ENCODE peak calls at places on chromosomes 12 and 14, in five cellular contexts. One of them, this sample, is unnamed.

GRCh38 chr12:131830335-131831020 is 2.3 kb downstream of the MMP17 start:
- DNase-seq in NCI-H524: peak; percentile 61
- DNase-seq in HS-5: peak; percentile 41
- DNase-seq in AG08396: peak; percentile 94
- DNase-seq in T-cell: no peak
- DNase-seq in this sample: peak; percentile 40

GRCh38 chr12:30440826-30441602 is 254.7 kb downstream of the IPO8 start:
- DNase-seq in NCI-H524: peak; percentile 56
- DNase-seq in HS-5: no peak
- DNase-seq in AG08396: peak; percentile 29
- DNase-seq in T-cell: no peak
- DNase-seq in this sample: peak; percentile 68

GRCh38 chr12:67026847-67027246 is 242.3 kb upstream of the CAND1 start:
- DNase-seq in NCI-H524: no peak
- DNase-seq in HS-5: no peak
- DNase-seq in AG08396: no peak
- DNase-seq in T-cell: no peak
- DNase-seq in this sample: no peak

GRCh38 chr12:49296034-49296835 is 1.3 kb downstream of the PRPH start:
- DNase-seq in NCI-H524: peak; percentile 41
- DNase-seq in HS-5: no peak
- DNase-seq in AG08396: peak; percentile 70
- DNase-seq in T-cell: peak; percentile 48
- DNase-seq in this sample: peak; percentile 18

GRCh38 chr14:61602733-61603077 is 92.6 kb upstream of the HIF1A start:
- DNase-seq in NCI-H524: peak; percentile 93
- DNase-seq in HS-5: no peak
- DNase-seq in AG08396: no peak
- DNase-seq in T-cell: no peak
- DNase-seq in this sample: no peak

GRCh38 chr12:74537126-74537706 is 419 bp upstream of the ATXN7L3B start:
- DNase-seq in NCI-H524: peak; percentile 74
- DNase-seq in HS-5: no peak
- DNase-seq in AG08396: peak; percentile 46
- DNase-seq in T-cell: no peak
- DNase-seq in this sample: peak; percentile 83

GRCh38 chr14:34911209-34912150 is 36.3 kb upstream of the BAZ1A start:
- DNase-seq in NCI-H524: no peak
- DNase-seq in HS-5: no peak
- DNase-seq in AG08396: peak; percentile 51
- DNase-seq in T-cell: no peak
- DNase-seq in this sample: no peak

GRCh38 chr14:74248036-74248435 is 8.8 kb downstream of the VSX2 start:
- DNase-seq in NCI-H524: no peak
- DNase-seq in HS-5: no peak
- DNase-seq in AG08396: no peak
- DNase-seq in T-cell: no peak
- DNase-seq in this sample: no peak

GRCh38 chr14:64232095-64232830 is 61.9 kb downstream of the ESR2 start:
- DNase-seq in NCI-H524: no peak
- DNase-seq in HS-5: peak; percentile 69
- DNase-seq in AG08396: peak; percentile 78
- DNase-seq in T-cell: no peak
- DNase-seq in this sample: no peak

GRCh38 chr12:121626853-121627623 is 708 bp downstream of the ORAI1 start:
- DNase-seq in NCI-H524: peak; percentile 54
- DNase-seq in HS-5: no peak
- DNase-seq in AG08396: peak; percentile 84
- DNase-seq in T-cell: peak; percentile 75
- DNase-seq in this sample: peak; percentile 66

GRCh38 chr12:53495903-53496751 is 3.1 kb downstream of the MAP3K12 start:
- DNase-seq in NCI-H524: peak; percentile 32
- DNase-seq in HS-5: no peak
- DNase-seq in AG08396: peak; percentile 39
- DNase-seq in T-cell: no peak
- DNase-seq in this sample: no peak

GRCh38 chr12:12946686-12947355 is 5.1 kb downstream of the GPRC5D start:
- DNase-seq in NCI-H524: no peak
- DNase-seq in HS-5: peak; percentile 14
- DNase-seq in AG08396: peak; percentile 21
- DNase-seq in T-cell: no peak
- DNase-seq in this sample: no peak

GRCh38 chr14:61101803-61102548 is 120.9 kb downstream of the SLC38A6 start:
- DNase-seq in NCI-H524: no peak
- DNase-seq in HS-5: no peak
- DNase-seq in AG08396: no peak
- DNase-seq in T-cell: no peak
- DNase-seq in this sample: peak; percentile 61

GRCh38 chr12:124618291-124618902 is 51.0 kb upstream of the NCOR2 start:
- DNase-seq in NCI-H524: no peak
- DNase-seq in HS-5: no peak
- DNase-seq in AG08396: no peak
- DNase-seq in T-cell: no peak
- DNase-seq in this sample: no peak

GRCh38 chr14:36556811-36557433 is 25.5 kb downstream of the NKX2-8 start:
- DNase-seq in NCI-H524: peak; percentile 65
- DNase-seq in HS-5: no peak
- DNase-seq in AG08396: peak; percentile 63
- DNase-seq in T-cell: no peak
- DNase-seq in this sample: peak; percentile 58

GRCh38 chr12:1974812-1975211 is 29.4 kb downstream of the DCP1B start:
- DNase-seq in NCI-H524: no peak
- DNase-seq in HS-5: no peak
- DNase-seq in AG08396: no peak
- DNase-seq in T-cell: no peak
- DNase-seq in this sample: no peak

GRCh38 chr12:103930787-103931536 is 752 bp downstream of the HSP90B1 start:
- DNase-seq in NCI-H524: peak; percentile 11
- DNase-seq in HS-5: no peak
- DNase-seq in AG08396: peak; percentile 23
- DNase-seq in T-cell: no peak
- DNase-seq in this sample: peak; percentile 40

GRCh38 chr12:65122661-65123060 is 1.6 kb upstream of the WIF1 start:
- DNase-seq in NCI-H524: peak; percentile 66
- DNase-seq in HS-5: no peak
- DNase-seq in AG08396: no peak
- DNase-seq in T-cell: no peak
- DNase-seq in this sample: no peak

GRCh38 chr12:107369006-107369405 is 275.7 kb upstream of the CRY1 start:
- DNase-seq in NCI-H524: no peak
- DNase-seq in HS-5: no peak
- DNase-seq in AG08396: no peak
- DNase-seq in T-cell: no peak
- DNase-seq in this sample: no peak

GRCh38 chr14:95910628-95911027 is 34.0 kb downstream of the TUNAR start:
- DNase-seq in NCI-H524: no peak
- DNase-seq in HS-5: no peak
- DNase-seq in AG08396: no peak
- DNase-seq in T-cell: no peak
- DNase-seq in this sample: no peak

GRCh38 chr14:95834491-95834890 is 42.1 kb upstream of the TUNAR start:
- DNase-seq in NCI-H524: no peak
- DNase-seq in HS-5: no peak
- DNase-seq in AG08396: no peak
- DNase-seq in T-cell: no peak
- DNase-seq in this sample: no peak

GRCh38 chr12:80017261-80017870 is 82.0 kb upstream of the OTOGL start:
- DNase-seq in NCI-H524: no peak
- DNase-seq in HS-5: no peak
- DNase-seq in AG08396: no peak
- DNase-seq in T-cell: no peak
- DNase-seq in this sample: no peak

GRCh38 chr14:101781240-101782061 is 19.9 kb downstream of the PPP2R5C start:
- DNase-seq in NCI-H524: peak; percentile 58
- DNase-seq in HS-5: no peak
- DNase-seq in AG08396: peak; percentile 40
- DNase-seq in T-cell: no peak
- DNase-seq in this sample: no peak

GRCh38 chr14:105324871-105325270 is 10.3 kb downstream of the PACS2 start:
- DNase-seq in NCI-H524: no peak
- DNase-seq in HS-5: no peak
- DNase-seq in AG08396: no peak
- DNase-seq in T-cell: no peak
- DNase-seq in this sample: no peak

GRCh38 chr12:116736962-116737773 is 701 bp downstream of the SPRING1 start:
- DNase-seq in NCI-H524: no peak
- DNase-seq in HS-5: no peak
- DNase-seq in AG08396: peak; percentile 46
- DNase-seq in T-cell: no peak
- DNase-seq in this sample: no peak

GRCh38 chr14:20617138-20618003 is 24.1 kb downstream of the OR6S1 start:
- DNase-seq in NCI-H524: no peak
- DNase-seq in HS-5: no peak
- DNase-seq in AG08396: no peak
- DNase-seq in T-cell: no peak
- DNase-seq in this sample: no peak

GRCh38 chr14:75879031-75879430 is 102.8 kb downstream of the TGFB3 start:
- DNase-seq in NCI-H524: no peak
- DNase-seq in HS-5: peak; percentile 88
- DNase-seq in AG08396: no peak
- DNase-seq in T-cell: no peak
- DNase-seq in this sample: peak; percentile 51

GRCh38 chr12:55876110-55876509 is 33.4 kb upstream of the MMP19 start:
- DNase-seq in NCI-H524: no peak
- DNase-seq in HS-5: no peak
- DNase-seq in AG08396: no peak
- DNase-seq in T-cell: no peak
- DNase-seq in this sample: no peak

GRCh38 chr14:105419305-105420091 is at the start of gene MTA1:
- DNase-seq in NCI-H524: peak; percentile 54
- DNase-seq in HS-5: no peak
- DNase-seq in AG08396: peak; percentile 84
- DNase-seq in T-cell: peak; percentile 21
- DNase-seq in this sample: peak; percentile 29

GRCh38 chr14:68510201-68510600 is 282.7 kb downstream of the ZFP36L1 start:
- DNase-seq in NCI-H524: no peak
- DNase-seq in HS-5: peak; percentile 10
- DNase-seq in AG08396: peak; percentile 68
- DNase-seq in T-cell: no peak
- DNase-seq in this sample: no peak

GRCh38 chr14:50021261-50021660 is 95.1 kb downstream of the VCPKMT start:
- DNase-seq in NCI-H524: no peak
- DNase-seq in HS-5: no peak
- DNase-seq in AG08396: no peak
- DNase-seq in T-cell: no peak
- DNase-seq in this sample: no peak

GRCh38 chr12:51531982-51532497 is 59.0 kb upstream of the SCN8A start:
- DNase-seq in NCI-H524: peak; percentile 78
- DNase-seq in HS-5: peak; percentile 48
- DNase-seq in AG08396: peak; percentile 80
- DNase-seq in T-cell: peak; percentile 66
- DNase-seq in this sample: peak; percentile 81

GRCh38 chr12:130945793-130946492 is 7.8 kb upstream of the ADGRD1 start:
- DNase-seq in NCI-H524: no peak
- DNase-seq in HS-5: no peak
- DNase-seq in AG08396: peak; percentile 29
- DNase-seq in T-cell: no peak
- DNase-seq in this sample: no peak

GRCh38 chr12:49619286-49619685 is 4.1 kb upstream of the PRPF40B start:
- DNase-seq in NCI-H524: no peak
- DNase-seq in HS-5: no peak
- DNase-seq in AG08396: no peak
- DNase-seq in T-cell: no peak
- DNase-seq in this sample: no peak

GRCh38 chr14:63764103-63764502 is 36.2 kb upstream of the SGPP1 start:
- DNase-seq in NCI-H524: no peak
- DNase-seq in HS-5: no peak
- DNase-seq in AG08396: peak; percentile 18
- DNase-seq in T-cell: no peak
- DNase-seq in this sample: no peak

GRCh38 chr12:129629901-129630300 is 273.9 kb downstream of the TMEM132D start:
- DNase-seq in NCI-H524: no peak
- DNase-seq in HS-5: no peak
- DNase-seq in AG08396: no peak
- DNase-seq in T-cell: no peak
- DNase-seq in this sample: no peak

GRCh38 chr12:89383235-89384049 is 31.1 kb upstream of the DUSP6 start:
- DNase-seq in NCI-H524: no peak
- DNase-seq in HS-5: peak; percentile 16
- DNase-seq in AG08396: no peak
- DNase-seq in T-cell: no peak
- DNase-seq in this sample: peak; percentile 41

GRCh38 chr12:71900091-71900490 is 38.6 kb upstream of the TPH2 start:
- DNase-seq in NCI-H524: no peak
- DNase-seq in HS-5: peak; percentile 9
- DNase-seq in AG08396: peak; percentile 14
- DNase-seq in T-cell: no peak
- DNase-seq in this sample: peak; percentile 16

This sample was measured in Kasumi-1.